ENCODE peak calls at places on chromosomes 12 and 14, in six cellular contexts. F is breast epithelium, T is dorsolateral prefrontal cortex, V is right cardiac atrium, N is NCI-H1417, A is adipocyte. I is an unnamed sample.

GRCh38 chr12:94245984-94246383 is 97.6 kb downstream of the PLXNC1 start:
- DNase-seq in F (no peak), T (no peak), V (no peak), N (no peak), A (no peak), I (no peak)

GRCh38 chr14:69281450-69282169 is 21.7 kb downstream of the GALNT16 start:
- DNase-seq in F (no peak), T (no peak), V (no peak), N (peak), A (no peak), I (peak)

GRCh38 chr14:106831322-106831720 is 1304.9 kb downstream of the TMEM121 start:
- DNase-seq in F (no peak), T (no peak), V (peak), N (no peak), A (no peak), I (peak)

GRCh38 chr12:42742691-42743090 is 153.1 kb upstream of the PRICKLE1 start:
- DNase-seq in F (no peak), T (no peak), V (no peak), N (no peak), A (no peak), I (no peak)

GRCh38 chr12:52534482-52534881 is 14.3 kb upstream of the KRT5 start:
- DNase-seq in F (no peak), T (no peak), V (no peak), N (no peak), A (no peak), I (no peak)

GRCh38 chr14:105537580-105538474 is 11.4 kb downstream of the TMEM121 start:
- DNase-seq in F (peak), T (no peak), V (peak), N (peak), A (peak), I (peak)

GRCh38 chr14:26163761-26164160 is 434.1 kb downstream of the NOVA1 start:
- DNase-seq in F (no peak), T (no peak), V (peak), N (no peak), A (peak), I (no peak)

GRCh38 chr14:99512110-99512449 is 30.9 kb downstream of the CCNK start:
- DNase-seq in F (no peak), T (no peak), V (no peak), N (no peak), A (no peak), I (no peak)

GRCh38 chr12:59077153-59077930 is 157.0 kb upstream of the LRIG3 start:
- DNase-seq in F (no peak), T (no peak), V (no peak), N (no peak), A (peak), I (no peak)

GRCh38 chr14:81849714-81850113 is 316.1 kb upstream of the SEL1L start:
- DNase-seq in F (no peak), T (no peak), V (no peak), N (no peak), A (no peak), I (no peak)

GRCh38 chr12:14723763-14724162 is 27.4 kb upstream of the GUCY2C start:
- DNase-seq in F (peak), T (no peak), V (peak), N (no peak), A (peak), I (peak)

GRCh38 chr12:118463677-118464076 is 87.3 kb downstream of the SUDS3 start:
- DNase-seq in F (no peak), T (no peak), V (no peak), N (no peak), A (no peak), I (no peak)

GRCh38 chr12:12007001-12007712 is 63.6 kb upstream of the BCL2L14 start:
- DNase-seq in F (no peak), T (no peak), V (no peak), N (no peak), A (no peak), I (no peak)

GRCh38 chr14:74085047-74085637 is 386 bp downstream of the LIN52 start:
- DNase-seq in F (no peak), T (peak), V (no peak), N (no peak), A (peak), I (no peak)

GRCh38 chr14:50832935-50833607 is 2.1 kb upstream of the NIN start:
- DNase-seq in F (no peak), T (no peak), V (no peak), N (no peak), A (no peak), I (no peak)

GRCh38 chr14:65296402-65296801 is 116.1 kb upstream of the FUT8 start:
- DNase-seq in F (no peak), T (no peak), V (no peak), N (no peak), A (no peak), I (no peak)

GRCh38 chr12:69966839-69967238 is 141.8 kb downstream of the MYRFL start:
- DNase-seq in F (no peak), T (no peak), V (no peak), N (no peak), A (no peak), I (no peak)

GRCh38 chr14:69879175-69880047 is at the start of gene SMOC1:
- DNase-seq in F (no peak), T (peak), V (peak), N (peak), A (no peak), I (no peak)

GRCh38 chr12:61993734-61994345 is 266.4 kb upstream of the USP15 start:
- DNase-seq in F (no peak), T (no peak), V (no peak), N (peak), A (peak), I (no peak)

GRCh38 chr14:90644882-90645281 is 171.3 kb downstream of the TTC7B start:
- DNase-seq in F (no peak), T (no peak), V (peak), N (no peak), A (peak), I (no peak)

GRCh38 chr14:63614964-63615363 is 26.7 kb downstream of the WDR89 start:
- DNase-seq in F (no peak), T (no peak), V (no peak), N (no peak), A (peak), I (no peak)

GRCh38 chr12:112409064-112409905 is at the start of gene RPL6:
- DNase-seq in F (peak), T (peak), V (peak), N (peak), A (peak), I (peak)

GRCh38 chr14:68974759-68975347 is 4.2 kb downstream of the ACTN1 start:
- DNase-seq in F (no peak), T (no peak), V (no peak), N (no peak), A (no peak), I (no peak)

GRCh38 chr14:62098357-62098756 is 336.1 kb downstream of the SNAPC1 start:
- DNase-seq in F (no peak), T (no peak), V (no peak), N (no peak), A (no peak), I (no peak)

GRCh38 chr12:24039113-24039525 is 89.6 kb upstream of the SOX5 start:
- DNase-seq in F (no peak), T (no peak), V (no peak), N (no peak), A (no peak), I (no peak)

GRCh38 chr14:69983317-69983716 is 104.1 kb downstream of the SMOC1 start:
- DNase-seq in F (no peak), T (no peak), V (no peak), N (no peak), A (no peak), I (no peak)

GRCh38 chr14:64772394-64772950 is 68.2 kb downstream of the PLEKHG3 start:
- DNase-seq in F (no peak), T (no peak), V (no peak), N (no peak), A (no peak), I (peak)

GRCh38 chr12:64737539-64737938 is 21.7 kb downstream of the GNS start:
- DNase-seq in F (no peak), T (no peak), V (no peak), N (no peak), A (no peak), I (no peak)

GRCh38 chr12:52825961-52826360 is 8.2 kb downstream of the KRT79 start:
- DNase-seq in F (no peak), T (no peak), V (no peak), N (no peak), A (no peak), I (no peak)

GRCh38 chr14:91892918-91893527 is 25.7 kb upstream of the TC2N start:
- DNase-seq in F (no peak), T (no peak), V (no peak), N (peak), A (no peak), I (no peak)

GRCh38 chr14:103550451-103551337 is 11.8 kb downstream of the BAG5 start:
- DNase-seq in F (no peak), T (no peak), V (peak), N (peak), A (no peak), I (no peak)

GRCh38 chr12:121214855-121215745 is 5.2 kb downstream of the P2RX4 start:
- DNase-seq in F (no peak), T (no peak), V (peak), N (no peak), A (peak), I (no peak)

GRCh38 chr12:105567061-105567460 is 236.6 kb downstream of the C12orf75 start:
- DNase-seq in F (no peak), T (no peak), V (no peak), N (no peak), A (no peak), I (no peak)

GRCh38 chr12:120367924-120368788 is 808 bp downstream of the MSI1 start:
- DNase-seq in F (no peak), T (peak), V (no peak), N (no peak), A (peak), I (peak)

GRCh38 chr12:52518574-52519469 is 1.4 kb downstream of the KRT5 start:
- DNase-seq in F (no peak), T (no peak), V (no peak), N (no peak), A (no peak), I (no peak)

I was measured in upper lobe of left lung.